ENCODE peak calls at places on chromosome 4, in four cellular contexts. G is GM12878, I is HepG2, U is H1. O is an unnamed sample.

GRCh38 chr4:38243385-38244053 is 283.3 kb downstream of the PTTG2 start:
- DNase-seq in U (no peak), I (no peak), G (no peak), O (no peak)

GRCh38 chr4:32994956-32995849 is 2275.0 kb downstream of the PCDH7 start:
- DNase-seq in I (no peak), G (no peak), U (no peak), O (no peak)

GRCh38 chr4:142567199-142567598 is 278.9 kb downstream of the INPP4B start:
- DNase-seq in U (peak), G (no peak), I (no peak), O (no peak)

GRCh38 chr4:183142566-183143545 is 43.8 kb downstream of the WWC2 start:
- DNase-seq in G (no peak), I (no peak), U (no peak), O (no peak)

GRCh38 chr4:40395908-40396806 is 61.0 kb downstream of the CHRNA9 start:
- DNase-seq in I (peak), G (no peak), U (no peak), O (no peak)

GRCh38 chr4:173509031-173510001 is 20.7 kb downstream of the HAND2 start:
- DNase-seq in G (no peak), U (no peak), I (no peak), O (no peak)

GRCh38 chr4:5836943-5837342 is 55.9 kb downstream of the CRMP1 start:
- DNase-seq in U (no peak), I (peak), G (no peak), O (no peak)

GRCh38 chr4:81723927-81724587 is 252.3 kb upstream of the RASGEF1B start:
- DNase-seq in U (no peak), I (no peak), G (no peak), O (no peak)

GRCh38 chr4:103099691-103100392 is at the start of gene BDH2:
- DNase-seq in G (peak), I (peak), U (peak), O (peak)

GRCh38 chr4:3765271-3766206 is 646 bp upstream of the ADRA2C start:
- DNase-seq in I (peak), U (no peak), G (no peak), O (peak)

GRCh38 chr4:188647820-188648380 is 508.7 kb downstream of the TRIML1 start:
- DNase-seq in G (no peak), I (no peak), U (no peak), O (no peak)

GRCh38 chr4:55549888-55550287 is 3.2 kb upstream of the CLOCK start:
- DNase-seq in I (no peak), U (no peak), G (no peak), O (no peak)

GRCh38 chr4:4990857-4991540 is 28.3 kb downstream of the CYTL1 start:
- DNase-seq in U (no peak), G (no peak), I (no peak), O (no peak)

GRCh38 chr4:1233641-1234277 is 15.2 kb downstream of the CTBP1 start:
- DNase-seq in G (no peak), I (no peak), U (no peak), O (no peak)

GRCh38 chr4:2417765-2418651 is at the start of gene ZFYVE28:
- DNase-seq in G (no peak), U (no peak), I (no peak), O (peak)

GRCh38 chr4:152352645-152353116 is 183.2 kb downstream of the FBXW7 start:
- DNase-seq in U (peak), I (peak), G (peak), O (peak)
- TF ChIP-seq POLR2A in U (no peak), I (no peak), G (peak), O (peak)

GRCh38 chr4:10661047-10661446 is 23.5 kb downstream of the CLNK start:
- DNase-seq in U (no peak), G (no peak), I (no peak), O (no peak)

GRCh38 chr4:10655968-10656367 is 28.6 kb downstream of the CLNK start:
- DNase-seq in U (no peak), I (no peak), G (no peak), O (no peak)

GRCh38 chr4:10659251-10659650 is 25.3 kb downstream of the CLNK start:
- DNase-seq in U (no peak), G (no peak), I (no peak), O (no peak)

GRCh38 chr4:10656420-10656819 is 28.1 kb downstream of the CLNK start:
- DNase-seq in U (no peak), I (no peak), G (no peak), O (no peak)

DNA sequence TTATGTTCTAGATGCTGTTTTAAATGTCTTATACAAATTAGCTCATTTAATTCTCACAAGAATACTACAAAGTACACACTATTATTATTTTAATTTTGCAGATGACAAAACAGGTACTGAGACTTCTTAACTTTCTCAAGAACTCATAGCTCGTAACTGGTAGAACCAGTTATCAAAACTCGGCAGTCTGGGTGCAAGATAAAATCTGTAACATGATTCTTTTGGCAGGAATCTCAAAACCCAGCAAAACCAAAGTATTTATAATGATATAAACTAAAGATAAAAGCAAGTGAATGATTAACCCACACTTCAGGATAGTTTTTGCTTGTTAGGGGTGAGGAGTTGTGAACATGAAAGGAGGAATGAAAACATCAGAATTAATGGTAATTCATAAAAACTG is 27.6 kb downstream of the CLNK start:
- DNase-seq in G (no peak), I (no peak), U (no peak), O (no peak)
- TF ChIP-seq POLR2AphosphoS5 in G (no peak), I (no peak), U (no peak), O (no peak)

GRCh38 chr4:144750348-144750747 is 104.4 kb downstream of the HHIP start:
- DNase-seq in U (no peak), I (no peak), G (no peak), O (no peak)

GRCh38 chr4:144748814-144749555 is 103.0 kb downstream of the HHIP start:
- DNase-seq in I (no peak), G (no peak), U (no peak), O (no peak)

GRCh38 chr4:144757969-144758368 is 112.0 kb downstream of the HHIP start:
- DNase-seq in U (no peak), I (no peak), G (no peak), O (no peak)

DNA sequence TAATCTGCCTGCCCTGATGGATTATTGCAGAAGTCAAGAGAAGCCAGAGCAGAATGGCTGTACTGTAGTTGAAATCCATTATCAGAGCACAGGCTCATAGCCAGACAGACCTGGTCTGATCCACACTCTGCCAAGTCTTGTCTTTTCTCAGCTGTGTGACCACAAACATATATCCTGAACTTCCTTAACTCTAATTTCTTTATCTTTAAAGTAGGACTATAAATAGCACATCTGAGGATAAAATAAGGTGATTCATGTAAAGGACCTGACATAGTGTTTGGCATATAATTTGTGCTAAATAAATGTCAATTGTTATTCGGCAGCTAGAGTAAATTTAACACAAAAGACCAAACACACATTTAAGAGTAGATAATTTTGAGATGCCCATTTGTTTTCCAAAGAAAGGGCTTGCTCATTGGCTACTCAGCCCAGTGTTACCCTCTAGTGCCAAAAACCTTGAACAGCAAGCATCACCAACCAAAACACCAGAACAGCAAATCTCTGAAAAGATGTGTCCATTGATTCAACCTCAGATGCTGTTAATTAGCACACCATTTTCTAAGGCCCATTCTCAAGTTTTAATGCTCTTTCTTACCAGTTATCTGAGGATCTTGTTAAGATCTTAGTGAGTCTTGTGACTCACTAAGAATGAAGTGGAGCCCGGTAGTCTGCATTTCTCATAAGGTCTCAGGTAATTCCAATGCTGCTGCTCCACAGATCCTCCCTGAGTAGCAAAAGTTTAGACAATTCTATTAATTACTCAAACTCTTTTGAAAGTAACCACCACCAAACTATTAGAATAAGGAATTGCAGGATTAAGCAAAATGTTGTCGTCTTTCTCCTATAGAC is 108.8 kb downstream of the HHIP start:
- DNase-seq in I (no peak), G (no peak), U (no peak), O (peak)
- TF ChIP-seq TAF1 in I (no peak), G (no peak), U (no peak), O (no peak)

GRCh38 chr4:13705521-13706035 is 78.1 kb upstream of the BOD1L1 start:
- DNase-seq in I (no peak), G (no peak), U (no peak), O (no peak)
- TF ChIP-seq POLR2A in I (no peak), G (no peak), U (no peak), O (no peak)

GRCh38 chr4:28391877-28392276 is 1531.2 kb downstream of the STIM2 start:
- DNase-seq in U (no peak), I (no peak), G (no peak), O (no peak)

GRCh38 chr4:28386776-28387175 is 1526.1 kb downstream of the STIM2 start:
- DNase-seq in I (no peak), U (no peak), G (no peak), O (no peak)

GRCh38 chr4:28388471-28388870 is 1527.8 kb downstream of the STIM2 start:
- DNase-seq in U (no peak), I (no peak), G (no peak), O (no peak)
- TF ChIP-seq POLR2AphosphoS5 in U (no peak), I (no peak), G (no peak), O (no peak)

GRCh38 chr4:20840648-20841190 is 140.5 kb downstream of the PACRGL start:
- DNase-seq in I (no peak), G (no peak), U (no peak), O (no peak)

GRCh38 chr4:20844311-20844710 is 144.1 kb downstream of the PACRGL start:
- DNase-seq in U (no peak), G (no peak), I (no peak), O (no peak)

GRCh38 chr4:20838476-20838875 is 138.2 kb downstream of the PACRGL start:
- DNase-seq in U (no peak), I (no peak), G (no peak), O (no peak)

GRCh38 chr4:20839957-20840356 is 139.7 kb downstream of the PACRGL start:
- DNase-seq in U (no peak), G (no peak), I (no peak), O (no peak)
- TF ChIP-seq TAF1 in U (no peak), G (no peak), I (no peak), O (no peak)

GRCh38 chr4:104750008-104750407 is 255.3 kb upstream of the CXXC4 start:
- DNase-seq in I (no peak), U (no peak), G (no peak), O (no peak)
- TF ChIP-seq POLR2A in I (no peak), U (no peak), G (no peak), O (no peak)

GRCh38 chr4:153362184-153362583 is 17.7 kb downstream of the MND1 start:
- DNase-seq in I (no peak), U (no peak), G (no peak), O (no peak)
- TF ChIP-seq POLR2AphosphoS5 in I (no peak), U (no peak), G (no peak), O (no peak)

DNA sequence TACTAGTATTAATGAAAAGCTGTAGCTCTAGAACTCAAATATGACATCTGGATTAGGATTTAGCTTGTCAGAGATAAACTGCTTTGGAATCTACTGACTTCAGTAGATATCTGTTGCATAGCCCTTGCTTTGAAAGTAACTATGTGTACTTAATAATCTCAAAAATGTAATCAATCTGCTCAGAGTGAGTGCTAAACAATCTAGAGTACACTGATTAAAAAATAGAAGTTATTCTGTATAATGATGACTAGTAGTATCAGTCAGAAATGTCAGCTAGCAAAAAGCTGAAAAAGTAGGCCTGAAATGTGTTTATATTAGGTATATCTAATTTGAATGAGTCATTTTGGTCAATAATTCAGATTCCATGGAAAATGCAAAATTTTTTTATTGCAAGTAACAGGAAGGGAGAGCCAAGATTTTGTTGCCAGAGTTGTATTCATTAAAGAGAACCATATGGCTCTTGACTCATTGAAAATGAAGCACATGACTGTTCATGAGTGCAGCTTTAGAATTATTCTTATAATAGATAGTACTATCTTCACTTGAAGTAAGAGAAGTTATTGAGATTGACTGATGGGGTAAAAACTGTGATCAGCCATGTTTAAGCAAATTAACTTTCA is 20.0 kb downstream of the CLCN3 start:
- DNase-seq in G (no peak), I (no peak), U (no peak), O (no peak)
- TF ChIP-seq TAF1 in G (no peak), I (no peak), U (no peak), O (no peak)

DNA sequence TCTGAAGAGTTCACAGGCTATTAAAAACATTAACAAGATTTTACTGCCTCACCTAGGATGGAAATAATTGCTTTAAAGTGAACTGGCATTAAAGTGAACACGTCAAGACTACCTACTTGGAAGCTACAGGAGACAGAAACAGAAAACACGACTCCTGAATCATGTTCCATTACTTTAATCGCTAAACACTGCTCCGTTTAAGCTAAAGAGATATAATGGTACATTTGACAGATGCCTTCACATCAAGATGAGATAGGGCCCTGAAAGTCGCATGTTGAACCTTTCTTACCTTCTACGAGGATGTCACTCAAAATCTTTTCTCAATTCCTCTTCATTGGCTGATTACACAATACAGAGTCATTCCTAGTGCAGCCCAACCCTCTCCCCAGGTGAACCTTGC is 206.3 kb upstream of the GATB start:
- DNase-seq in G (no peak), I (no peak), U (no peak), O (no peak)
- TF ChIP-seq POLR2A in G (no peak), I (no peak), U (no peak), O (no peak)

O was measured in GM12891.